ENCODE peak calls at places on chromosomes 11 and 22, in five cellular contexts. One of them, this sample, is unnamed.

GRCh38 chr22:47203554-47203991 is 441.1 kb downstream of the TBC1D22A start:
- DNase-seq in HFF-Myc: no peak
- DNase-seq in Calu3: no peak
- DNase-seq in HCT116: no peak
- DNase-seq in GM06990: no peak
- DNase-seq in this sample: no peak

GRCh38 chr11:32830796-32831195 is 1.1 kb downstream of the PRRG4 start:
- DNase-seq in HCT116: no peak
- DNase-seq in HFF-Myc: no peak
- DNase-seq in Calu3: no peak
- DNase-seq in GM06990: no peak
- DNase-seq in this sample: no peak

GRCh38 chr11:132080121-132080520 is 709.7 kb downstream of the NTM start:
- DNase-seq in Calu3: no peak
- DNase-seq in HFF-Myc: no peak
- DNase-seq in HCT116: no peak
- DNase-seq in GM06990: no peak
- DNase-seq in this sample: no peak

GRCh38 chr11:83192846-83193245 is 666 bp upstream of the ANKRD42 start:
- DNase-seq in GM06990: no peak
- DNase-seq in HFF-Myc: no peak
- DNase-seq in HCT116: no peak
- DNase-seq in Calu3: no peak
- DNase-seq in this sample: no peak

GRCh38 chr11:31422703-31423102 is 53.0 kb downstream of the DNAJC24 start:
- DNase-seq in Calu3: no peak
- DNase-seq in HFF-Myc: no peak
- DNase-seq in GM06990: no peak
- DNase-seq in HCT116: no peak
- DNase-seq in this sample: no peak

GRCh38 chr11:12179019-12179418 is 68.6 kb downstream of the MICAL2 start:
- DNase-seq in HFF-Myc: no peak
- DNase-seq in Calu3: peak
- DNase-seq in HCT116: no peak
- DNase-seq in GM06990: no peak
- DNase-seq in this sample: no peak

GRCh38 chr11:66115638-66116410 is 45.8 kb downstream of the PACS1 start:
- DNase-seq in GM06990: no peak
- DNase-seq in HCT116: no peak
- DNase-seq in HFF-Myc: no peak
- DNase-seq in Calu3: no peak
- DNase-seq in this sample: peak

GRCh38 chr11:65435981-65436411 is 13.4 kb downstream of the NEAT1 start:
- DNase-seq in Calu3: no peak
- DNase-seq in HFF-Myc: no peak
- DNase-seq in HCT116: no peak
- DNase-seq in GM06990: no peak
- DNase-seq in this sample: no peak

GRCh38 chr11:120061036-120061760 is 76.7 kb downstream of the TRIM29 start:
- DNase-seq in HCT116: no peak
- DNase-seq in HFF-Myc: no peak
- DNase-seq in Calu3: no peak
- DNase-seq in GM06990: no peak
- DNase-seq in this sample: no peak

GRCh38 chr11:41245184-41245583 is 214.3 kb downstream of the LRRC4C start:
- DNase-seq in GM06990: no peak
- DNase-seq in HCT116: no peak
- DNase-seq in Calu3: no peak
- DNase-seq in HFF-Myc: no peak
- DNase-seq in this sample: no peak

GRCh38 chr22:45645150-45645525 is 26.5 kb upstream of the ATXN10 start:
- DNase-seq in HCT116: no peak
- DNase-seq in Calu3: no peak
- DNase-seq in HFF-Myc: no peak
- DNase-seq in GM06990: no peak
- DNase-seq in this sample: no peak

GRCh38 chr11:33135216-33135615 is 26.1 kb downstream of the CSTF3 start:
- DNase-seq in HFF-Myc: peak
- DNase-seq in GM06990: no peak
- DNase-seq in HCT116: no peak
- DNase-seq in Calu3: no peak
- DNase-seq in this sample: no peak

GRCh38 chr11:113664069-113664980 is 41.8 kb downstream of the TMPRSS5 start:
- DNase-seq in Calu3: peak
- DNase-seq in HFF-Myc: peak
- DNase-seq in GM06990: no peak
- DNase-seq in HCT116: peak
- DNase-seq in this sample: no peak

GRCh38 chr22:28019360-28019759 is 100.3 kb upstream of the PITPNB start:
- DNase-seq in GM06990: no peak
- DNase-seq in Calu3: no peak
- DNase-seq in HCT116: no peak
- DNase-seq in HFF-Myc: no peak
- DNase-seq in this sample: no peak

GRCh38 chr11:1751999-1752906 is 1.9 kb upstream of the IFITM10 start:
- DNase-seq in HFF-Myc: no peak
- DNase-seq in GM06990: no peak
- DNase-seq in HCT116: no peak
- DNase-seq in Calu3: no peak
- DNase-seq in this sample: no peak

GRCh38 chr11:69666261-69666660 is 8.9 kb downstream of the LTO1 start:
- DNase-seq in HCT116: no peak
- DNase-seq in HFF-Myc: no peak
- DNase-seq in Calu3: no peak
- DNase-seq in GM06990: no peak
- DNase-seq in this sample: no peak

GRCh38 chr11:134250675-134251074 is 2.5 kb downstream of the THYN1 start:
- DNase-seq in HFF-Myc: no peak
- DNase-seq in Calu3: no peak
- DNase-seq in GM06990: no peak
- DNase-seq in HCT116: no peak
- DNase-seq in this sample: no peak

GRCh38 chr11:28679795-28680194 is 571.6 kb downstream of the METTL15 start:
- DNase-seq in HCT116: no peak
- DNase-seq in HFF-Myc: no peak
- DNase-seq in GM06990: no peak
- DNase-seq in Calu3: no peak
- DNase-seq in this sample: no peak

GRCh38 chr22:41772645-41773044 is 27.8 kb upstream of the CCDC134 start:
- DNase-seq in HCT116: no peak
- DNase-seq in GM06990: no peak
- DNase-seq in Calu3: no peak
- DNase-seq in HFF-Myc: no peak
- DNase-seq in this sample: no peak

GRCh38 chr11:34924714-34925113 is 8.3 kb downstream of the PDHX start:
- DNase-seq in HFF-Myc: no peak
- DNase-seq in HCT116: no peak
- DNase-seq in Calu3: no peak
- DNase-seq in GM06990: no peak
- DNase-seq in this sample: no peak

GRCh38 chr11:92552942-92553341 is 328.3 kb downstream of the FAT3 start:
- DNase-seq in HCT116: no peak
- DNase-seq in HFF-Myc: no peak
- DNase-seq in GM06990: no peak
- DNase-seq in Calu3: no peak
- DNase-seq in this sample: no peak

GRCh38 chr22:43418079-43418825 is 6.4 kb downstream of the MPPED1 start:
- DNase-seq in GM06990: no peak
- DNase-seq in HCT116: no peak
- DNase-seq in HFF-Myc: no peak
- DNase-seq in Calu3: no peak
- DNase-seq in this sample: no peak

GRCh38 chr22:31676700-31677099 is 14.7 kb upstream of the PISD start:
- DNase-seq in HCT116: peak
- DNase-seq in HFF-Myc: peak
- DNase-seq in GM06990: peak
- DNase-seq in Calu3: peak
- DNase-seq in this sample: peak

GRCh38 chr22:39135092-39135896 is 17.2 kb downstream of the CBX7 start:
- DNase-seq in HFF-Myc: no peak
- DNase-seq in Calu3: peak
- DNase-seq in HCT116: peak
- DNase-seq in GM06990: no peak
- DNase-seq in this sample: peak
- TF ChIP-seq CTCF in HFF-Myc: peak
- TF ChIP-seq CTCF in Calu3: peak
- TF ChIP-seq CTCF in HCT116: peak
- TF ChIP-seq CTCF in GM06990: peak
- TF ChIP-seq CTCF in this sample: peak

GRCh38 chr11:128603752-128604472 is 16.6 kb upstream of the ETS1 start:
- DNase-seq in HCT116: no peak
- DNase-seq in HFF-Myc: no peak
- DNase-seq in GM06990: no peak
- DNase-seq in Calu3: no peak
- DNase-seq in this sample: peak
- TF ChIP-seq CTCF in HCT116: no peak
- TF ChIP-seq CTCF in HFF-Myc: no peak
- TF ChIP-seq CTCF in GM06990: peak
- TF ChIP-seq CTCF in Calu3: no peak
- TF ChIP-seq CTCF in this sample: peak

DNA sequence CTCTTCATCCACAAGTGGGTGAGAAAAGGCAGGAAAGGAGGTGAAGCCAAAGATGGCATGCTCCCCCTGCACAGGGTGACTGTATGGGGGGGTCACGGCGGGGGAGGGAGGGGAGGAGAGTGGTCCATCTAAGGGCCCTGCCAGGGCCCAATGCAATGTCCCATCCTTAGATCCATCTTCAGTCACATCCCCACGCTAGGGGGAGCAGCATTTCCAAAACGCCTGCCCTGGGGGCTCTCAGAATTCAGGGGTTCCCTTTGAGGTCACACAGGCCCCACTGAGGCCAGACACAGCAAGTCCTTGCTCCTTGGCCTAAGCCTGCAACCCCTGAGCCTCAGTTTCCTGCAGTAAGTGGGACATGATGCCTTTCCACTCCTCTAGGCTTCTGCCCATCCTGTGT is 52.4 kb downstream of the RTN4R start:
- DNase-seq in HCT116: no peak
- DNase-seq in HFF-Myc: no peak
- DNase-seq in GM06990: no peak
- DNase-seq in Calu3: no peak
- DNase-seq in this sample: no peak
- TF ChIP-seq CTCF in HCT116: no peak
- TF ChIP-seq CTCF in HFF-Myc: peak
- TF ChIP-seq CTCF in GM06990: peak
- TF ChIP-seq CTCF in Calu3: no peak
- TF ChIP-seq CTCF in this sample: peak

GRCh38 chr11:118996926-118997626 is 862 bp upstream of the CENATAC start:
- DNase-seq in Calu3: no peak
- DNase-seq in HFF-Myc: no peak
- DNase-seq in HCT116: no peak
- DNase-seq in GM06990: peak
- DNase-seq in this sample: peak
- TF ChIP-seq CTCF in Calu3: no peak
- TF ChIP-seq CTCF in HFF-Myc: peak
- TF ChIP-seq CTCF in HCT116: peak
- TF ChIP-seq CTCF in GM06990: peak
- TF ChIP-seq CTCF in this sample: no peak

GRCh38 chr11:78399136-78399535 is 18.5 kb downstream of the GAB2 start:
- DNase-seq in HCT116: no peak
- DNase-seq in HFF-Myc: no peak
- DNase-seq in GM06990: no peak
- DNase-seq in Calu3: no peak
- DNase-seq in this sample: no peak

GRCh38 chr11:78395597-78395996 is 22.0 kb downstream of the GAB2 start:
- DNase-seq in HCT116: no peak
- DNase-seq in GM06990: no peak
- DNase-seq in Calu3: no peak
- DNase-seq in HFF-Myc: no peak
- DNase-seq in this sample: no peak

GRCh38 chr11:78400116-78400515 is 17.5 kb downstream of the GAB2 start:
- DNase-seq in GM06990: no peak
- DNase-seq in HCT116: no peak
- DNase-seq in HFF-Myc: no peak
- DNase-seq in Calu3: no peak
- DNase-seq in this sample: no peak

GRCh38 chr11:78398715-78399114 is 18.9 kb downstream of the GAB2 start:
- DNase-seq in GM06990: no peak
- DNase-seq in HCT116: no peak
- DNase-seq in HFF-Myc: no peak
- DNase-seq in Calu3: no peak
- DNase-seq in this sample: no peak

DNA sequence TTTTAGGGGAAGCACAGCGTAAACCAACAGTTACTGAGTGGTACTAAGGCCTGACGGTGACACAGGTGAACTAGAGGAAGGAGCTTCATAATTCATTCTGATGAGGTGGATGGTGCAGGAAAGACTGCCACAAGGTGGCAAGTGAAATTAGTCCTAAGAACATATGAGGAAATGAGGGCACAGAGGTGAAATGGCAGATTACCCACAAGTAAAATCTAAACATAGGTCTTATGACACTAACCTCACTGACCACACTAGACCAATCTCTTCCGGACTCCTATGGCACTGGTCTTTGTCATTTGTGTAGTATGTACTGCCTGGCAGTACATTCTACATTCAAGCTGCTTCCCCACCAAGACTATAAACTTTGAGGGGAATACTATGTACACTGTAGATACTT is 20.2 kb downstream of the GAB2 start:
- DNase-seq in HCT116: no peak
- DNase-seq in GM06990: peak
- DNase-seq in Calu3: no peak
- DNase-seq in HFF-Myc: no peak
- DNase-seq in this sample: no peak
- TF ChIP-seq CTCF in HCT116: no peak
- TF ChIP-seq CTCF in GM06990: peak
- TF ChIP-seq CTCF in Calu3: no peak
- TF ChIP-seq CTCF in HFF-Myc: no peak
- TF ChIP-seq CTCF in this sample: no peak

DNA sequence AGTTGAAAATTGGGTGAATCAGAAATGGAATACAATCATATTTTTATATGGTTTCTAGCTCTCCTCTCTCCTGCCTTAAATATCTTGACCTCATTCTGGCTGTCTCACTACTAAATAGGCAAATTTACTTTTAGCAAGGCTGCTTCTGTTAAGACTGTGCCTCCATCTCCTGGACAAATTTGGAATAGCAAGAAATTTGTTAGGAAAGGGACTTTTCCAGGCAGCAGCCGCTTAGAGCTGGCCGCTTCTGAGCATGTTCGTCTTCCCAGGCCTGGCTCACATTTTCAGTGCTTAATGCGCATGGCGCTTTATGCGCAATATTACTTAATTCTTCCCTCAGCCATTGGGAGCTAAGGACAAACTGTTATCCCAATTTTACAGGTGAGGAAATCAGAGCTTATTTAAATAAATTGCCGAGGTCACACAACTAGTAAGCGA is 1.7 kb upstream of the PEX26 start:
- DNase-seq in Calu3: peak
- DNase-seq in HFF-Myc: peak
- DNase-seq in GM06990: no peak
- DNase-seq in HCT116: peak
- DNase-seq in this sample: peak
- TF ChIP-seq CTCF in Calu3: peak
- TF ChIP-seq CTCF in HFF-Myc: peak
- TF ChIP-seq CTCF in GM06990: peak
- TF ChIP-seq CTCF in HCT116: peak
- TF ChIP-seq CTCF in this sample: peak

GRCh38 chr11:122578168-122578825 is 77.2 kb upstream of the UBASH3B start:
- DNase-seq in Calu3: no peak
- DNase-seq in HFF-Myc: no peak
- DNase-seq in GM06990: no peak
- DNase-seq in HCT116: no peak
- DNase-seq in this sample: no peak
- TF ChIP-seq CTCF in Calu3: no peak
- TF ChIP-seq CTCF in HFF-Myc: peak
- TF ChIP-seq CTCF in GM06990: peak
- TF ChIP-seq CTCF in HCT116: no peak
- TF ChIP-seq CTCF in this sample: no peak

This sample was measured in GM10248.